ENCODE peak calls at places on chromosomes 3 and 15, in five cellular contexts. V is Right ventricle myocardium superior; Q is C1 segment of cervical spinal cord; H is CD8-positive, alpha-beta T cell; N is globus pallidus. D is an unnamed sample.

GRCh38 chr15:73965730-73966103 is 26.4 kb downstream of the STOML1 start:
- DNase-seq in V (no peak), Q (no peak), H (no peak), N (no peak), D (no peak)

GRCh38 chr3:106206165-106206564 is 337.4 kb upstream of the CBLB start:
- DNase-seq in V (no peak), Q (no peak), H (no peak), N (peak), D (no peak)

GRCh38 chr3:195072916-195073564 is 197.9 kb downstream of the XXYLT1 start:
- DNase-seq in V (no peak), Q (no peak), H (no peak), N (no peak), D (no peak)

GRCh38 chr3:10384541-10385360 is 63.8 kb upstream of the SEC13 start:
- DNase-seq in V (no peak), Q (no peak), H (no peak), N (no peak), D (no peak)

GRCh38 chr3:160755776-160756304 is at the start of gene PPM1L:
- DNase-seq in V (peak), Q (peak), H (peak), N (peak), D (no peak)

GRCh38 chr3:38353151-38353550 is 6.6 kb downstream of the XYLB start:
- DNase-seq in V (no peak), Q (no peak), H (no peak), N (no peak), D (no peak)

GRCh38 chr3:123610331-123610730 is 25.5 kb upstream of the HACD2 start:
- DNase-seq in V (no peak), Q (no peak), H (no peak), N (no peak), D (peak)

GRCh38 chr3:111472556-111472955 is 69.4 kb upstream of the CD96 start:
- DNase-seq in V (no peak), Q (no peak), H (no peak), N (no peak), D (no peak)

GRCh38 chr3:169264711-169265110 is 398.8 kb downstream of the MECOM start:
- DNase-seq in V (peak), Q (no peak), H (no peak), N (no peak), D (no peak)

GRCh38 chr3:35492846-35493245 is 146.5 kb upstream of the ARPP21 start:
- DNase-seq in V (no peak), Q (no peak), H (no peak), N (no peak), D (no peak)

GRCh38 chr15:31268108-31268501 is 58.5 kb upstream of the KLF13 start:
- DNase-seq in V (no peak), Q (no peak), H (peak), N (no peak), D (no peak)

GRCh38 chr15:96264801-96265515 is 65.5 kb upstream of the NR2F2 start:
- DNase-seq in V (no peak), Q (no peak), H (no peak), N (no peak), D (no peak)

GRCh38 chr3:50290116-50290745 is 2.0 kb downstream of the IFRD2 start:
- DNase-seq in V (peak), Q (no peak), H (no peak), N (no peak), D (no peak)

GRCh38 chr15:56272474-56272873 is 28.8 kb upstream of the RFX7 start:
- DNase-seq in V (no peak), Q (no peak), H (no peak), N (no peak), D (no peak)

GRCh38 chr3:6605245-6605644 is 255.7 kb upstream of the GRM7 start:
- DNase-seq in V (no peak), Q (no peak), H (no peak), N (no peak), D (no peak)

GRCh38 chr3:135837977-135838636 is 127.4 kb upstream of the PPP2R3A start:
- DNase-seq in V (no peak), Q (no peak), H (no peak), N (no peak), D (no peak)

GRCh38 chr15:47887181-47887580 is 169.9 kb downstream of the SEMA6D start:
- DNase-seq in V (no peak), Q (no peak), H (no peak), N (no peak), D (peak)

GRCh38 chr15:64356443-64357040 is 569 bp upstream of the CSNK1G1 start:
- DNase-seq in V (no peak), Q (no peak), H (no peak), N (no peak), D (no peak)

GRCh38 chr3:17741621-17742091 is 775 bp downstream of the TBC1D5 start:
- DNase-seq in V (no peak), Q (no peak), H (no peak), N (no peak), D (no peak)

GRCh38 chr15:43966646-43967045 is 139.8 kb downstream of the WDR76 start:
- DNase-seq in V (no peak), Q (no peak), H (no peak), N (no peak), D (no peak)

GRCh38 chr15:78565951-78566774 is 843 bp downstream of the CHRNA5 start:
- DNase-seq in V (no peak), Q (no peak), H (no peak), N (no peak), D (no peak)

GRCh38 chr3:53036063-53036619 is 9.7 kb downstream of the SFMBT1 start:
- DNase-seq in V (no peak), Q (no peak), H (no peak), N (no peak), D (no peak)

GRCh38 chr15:73370151-73370550 is 1.4 kb upstream of the HCN4 start:
- DNase-seq in V (no peak), Q (no peak), H (no peak), N (no peak), D (no peak)

GRCh38 chr3:13459605-13460340 is 20.3 kb upstream of the HDAC11 start:
- DNase-seq in V (no peak), Q (no peak), H (no peak), N (no peak), D (no peak)

GRCh38 chr3:11001020-11001657 is 8.6 kb downstream of the SLC6A1 start:
- DNase-seq in V (no peak), Q (peak), H (no peak), N (peak), D (no peak)

GRCh38 chr3:56197259-56197965 is 270.9 kb downstream of the ERC2 start:
- DNase-seq in V (no peak), Q (no peak), H (no peak), N (no peak), D (no peak)

GRCh38 chr3:189272500-189273119 is 100.8 kb downstream of the TPRG1 start:
- DNase-seq in V (no peak), Q (no peak), H (no peak), N (no peak), D (no peak)

D was measured in NCI-H187 treated with DMSO at 0.1 percent for 48 hours.